ENCODE peak calls at places on chromosomes 4 and X, in four cellular contexts. Z, Q, C and P are unnamed samples.

GRCh38 chr4:7326306-7326692 is 108.4 kb downstream of the PSAPL1 start:
- DNase-seq in Q (no peak), C (no peak), Z (no peak), P (no peak)

GRCh38 chrX:150148749-150149672 is 210.7 kb upstream of the EOLA2 start:
- DNase-seq in Q (no peak), C (peak), Z (no peak), P (no peak)

GRCh38 chrX:107672955-107673378 is 44.7 kb downstream of the PRPS1 start:
- DNase-seq in Z (peak), Q (peak), C (peak), P (peak)

GRCh38 chr4:1792832-1793495 is at the start of gene FGFR3:
- DNase-seq in C (peak), Q (peak), Z (peak), P (peak)

GRCh38 chr4:76803522-76803921 is 94.4 kb downstream of the SOWAHB start:
- DNase-seq in Z (peak), C (peak), Q (peak), P (no peak)

GRCh38 chr4:26931961-26932360 is 71.3 kb downstream of the STIM2 start:
- DNase-seq in Q (peak), C (no peak), Z (no peak), P (no peak)

GRCh38 chrX:13398073-13398823 is 78.4 kb upstream of the ATXN3L start:
- DNase-seq in C (peak), Z (peak), Q (peak), P (no peak)

GRCh38 chrX:22365460-22365859 is 92.7 kb downstream of the CBLL2 start:
- DNase-seq in Q (peak), Z (no peak), C (peak), P (no peak)

GRCh38 chrX:143664302-143664701 is 28.4 kb upstream of the SLITRK4 start:
- DNase-seq in Z (peak), C (no peak), Q (peak), P (no peak)

GRCh38 chr4:152087335-152087734 is 326.5 kb upstream of the GATB start:
- DNase-seq in C (no peak), Q (no peak), Z (no peak), P (no peak)

GRCh38 chrX:69024931-69025330 is 140.3 kb downstream of the PJA1 start:
- DNase-seq in Q (peak), C (peak), Z (peak), P (peak)

GRCh38 chr4:14308229-14308651 is 680.7 kb upstream of the BOD1L1 start:
- DNase-seq in Q (no peak), Z (no peak), C (no peak), P (no peak)

GRCh38 chr4:100041646-100042045 is 91.6 kb upstream of the H2AZ1 start:
- DNase-seq in Q (no peak), C (no peak), Z (no peak), P (no peak)

GRCh38 chr4:75880278-75880677 is 22.0 kb downstream of the PPEF2 start:
- DNase-seq in C (no peak), Q (no peak), Z (no peak), P (no peak)

GRCh38 chr4:108172780-108173598 is 4.3 kb upstream of the LEF1 start:
- DNase-seq in C (peak), Q (peak), Z (peak), P (peak)

GRCh38 chr4:3276961-3277360 is 15.9 kb upstream of the RGS12 start:
- DNase-seq in Q (peak), C (peak), Z (no peak), P (peak)

GRCh38 chr4:145679991-145680455 is at the start of gene C4orf51:
- DNase-seq in Z (no peak), Q (peak), C (peak), P (no peak)

GRCh38 chrX:6505960-6506359 is 29.0 kb downstream of the VCX3A start:
- DNase-seq in Z (no peak), C (no peak), Q (no peak), P (no peak)

GRCh38 chr4:2803624-2804448 is 11.0 kb downstream of the SH3BP2 start:
- DNase-seq in Q (no peak), Z (no peak), C (no peak), P (no peak)

GRCh38 chrX:47456080-47456479 is 26.9 kb downstream of the ZNF41 start:
- DNase-seq in Z (no peak), Q (no peak), C (no peak), P (no peak)

GRCh38 chrX:39819921-39820849 is 277.6 kb downstream of the BCOR start:
- DNase-seq in Z (no peak), Q (peak), C (no peak), P (peak)

GRCh38 chr4:41061482-41062185 is 152.7 kb downstream of the APBB2 start:
- DNase-seq in C (no peak), Q (peak), Z (no peak), P (no peak)

GRCh38 chr4:25662306-25662705 is 6.7 kb downstream of the SLC34A2 start:
- DNase-seq in C (no peak), Z (no peak), Q (no peak), P (no peak)

GRCh38 chrX:49166914-49167739 is 4.6 kb downstream of the MAGIX start:
- DNase-seq in Z (no peak), Q (peak), C (peak), P (peak)

GRCh38 chr4:24598025-24598424 is 13.7 kb upstream of the DHX15 start:
- DNase-seq in Q (no peak), Z (no peak), C (no peak), P (no peak)

GRCh38 chrX:107537815-107538214 is 88.4 kb downstream of the FRMPD3 start:
- DNase-seq in Z (peak), C (peak), Q (peak), P (peak)

GRCh38 chr4:39464886-39465501 is 6.1 kb downstream of the LIAS start:
- DNase-seq in C (peak), Z (no peak), Q (peak), P (no peak)

GRCh38 chr4:112284662-112285411 is 867 bp downstream of the TIFA start:
- DNase-seq in C (peak), Q (peak), Z (peak), P (peak)

GRCh38 chrX:110667706-110668105 is 127.9 kb downstream of the CHRDL1 start:
- DNase-seq in C (no peak), Z (peak), Q (no peak), P (peak)

GRCh38 chr4:39285853-39286252 is 80.3 kb downstream of the RFC1 start:
- DNase-seq in Q (no peak), C (no peak), Z (no peak), P (no peak)

GRCh38 chr4:69060651-69061308 is 35.5 kb upstream of the UGT2B7 start:
- DNase-seq in Z (no peak), Q (peak), C (no peak), P (no peak)

GRCh38 chr4:184375027-184375426 is 99.3 kb downstream of the IRF2 start:
- DNase-seq in Q (no peak), Z (no peak), C (peak), P (no peak)

GRCh38 chr4:103754844-103755243 is 35.1 kb upstream of the TACR3 start:
- DNase-seq in Q (no peak), C (no peak), Z (peak), P (no peak)

GRCh38 chrX:74178536-74178935 is 125.4 kb upstream of the ZCCHC13 start:
- DNase-seq in Q (no peak), C (no peak), Z (peak), P (peak)

GRCh38 chr4:7812921-7813320 is 126.7 kb downstream of the AFAP1 start:
- DNase-seq in Q (no peak), C (no peak), Z (no peak), P (no peak)

GRCh38 chr4:54902976-54903375 is 222.4 kb downstream of the KDR start:
- DNase-seq in Z (no peak), C (no peak), Q (no peak), P (no peak)

GRCh38 chr4:29970626-29971025 is 749.5 kb upstream of the PCDH7 start:
- DNase-seq in Q (peak), C (no peak), Z (peak), P (peak)

GRCh38 chr4:37279894-37280592 is 35.5 kb downstream of the NWD2 start:
- DNase-seq in Q (no peak), Z (no peak), C (no peak), P (no peak)

GRCh38 chr4:123349401-123350190 is 47.0 kb upstream of the SPRY1 start:
- DNase-seq in Q (peak), C (no peak), Z (no peak), P (no peak)